ENCODE peak calls at places on chromosome 9, in seven cellular contexts. One of them, this sample, is unnamed.

GRCh38 chr9:137028281-137029057 is 432 bp upstream of the ABCA2 start:
- DNase-seq in NCI-H1105 treated with DMSO at 0.1 percent for 48 hours: peak; percentile 20
- DNase-seq in stimulated activated CD4-positive, alpha-beta T cell treated with anti-CD3 and anti-CD28 coated beads, Interleukin-4, amount 100 ng/mL, for 24 hours: peak; percentile 65
- DNase-seq in stimulated activated CD8-positive, alpha-beta memory T cell treated with anti-CD3 and anti-CD28 coated beads, Interleukin-15, amount 100 ng/mL, for 24 hours: peak; percentile 44
- DNase-seq in mammary epithelial cell: peak; percentile 47
- DNase-seq in NCI-H1092: peak; percentile 37
- DNase-seq in activated naive CD8-positive, alpha-beta T cell treated with anti-CD3 and anti-CD28 coated beads, Interleukin-2, amount 50 U/mL, for 24 hours: peak; percentile 70
- DNase-seq in this sample: peak; percentile 79

GRCh38 chr9:4226331-4227250 is 73.3 kb downstream of the GLIS3 start:
- DNase-seq in activated naive CD8-positive, alpha-beta T cell treated with anti-CD3 and anti-CD28 coated beads, Interleukin-2, amount 50 U/mL, for 24 hours: no peak
- DNase-seq in stimulated activated CD4-positive, alpha-beta T cell treated with anti-CD3 and anti-CD28 coated beads, Interleukin-4, amount 100 ng/mL, for 24 hours: no peak
- DNase-seq in mammary epithelial cell: no peak
- DNase-seq in NCI-H1092: no peak
- DNase-seq in NCI-H1105 treated with DMSO at 0.1 percent for 48 hours: no peak
- DNase-seq in stimulated activated CD8-positive, alpha-beta memory T cell treated with anti-CD3 and anti-CD28 coated beads, Interleukin-15, amount 100 ng/mL, for 24 hours: no peak
- DNase-seq in this sample: no peak

GRCh38 chr9:77598510-77598909 is 49.6 kb downstream of the GNA14 start:
- DNase-seq in NCI-H1105 treated with DMSO at 0.1 percent for 48 hours: peak; percentile 67
- DNase-seq in NCI-H1092: peak; percentile 74
- DNase-seq in stimulated activated CD4-positive, alpha-beta T cell treated with anti-CD3 and anti-CD28 coated beads, Interleukin-4, amount 100 ng/mL, for 24 hours: no peak
- DNase-seq in stimulated activated CD8-positive, alpha-beta memory T cell treated with anti-CD3 and anti-CD28 coated beads, Interleukin-15, amount 100 ng/mL, for 24 hours: no peak
- DNase-seq in activated naive CD8-positive, alpha-beta T cell treated with anti-CD3 and anti-CD28 coated beads, Interleukin-2, amount 50 U/mL, for 24 hours: no peak
- DNase-seq in mammary epithelial cell: no peak
- DNase-seq in this sample: peak; percentile 50

GRCh38 chr9:5626727-5627634 is 1.9 kb upstream of the RIC1 start:
- DNase-seq in activated naive CD8-positive, alpha-beta T cell treated with anti-CD3 and anti-CD28 coated beads, Interleukin-2, amount 50 U/mL, for 24 hours: peak; percentile 37
- DNase-seq in NCI-H1092: no peak
- DNase-seq in stimulated activated CD4-positive, alpha-beta T cell treated with anti-CD3 and anti-CD28 coated beads, Interleukin-4, amount 100 ng/mL, for 24 hours: peak; percentile 50
- DNase-seq in NCI-H1105 treated with DMSO at 0.1 percent for 48 hours: no peak
- DNase-seq in mammary epithelial cell: peak; percentile 64
- DNase-seq in stimulated activated CD8-positive, alpha-beta memory T cell treated with anti-CD3 and anti-CD28 coated beads, Interleukin-15, amount 100 ng/mL, for 24 hours: no peak
- DNase-seq in this sample: peak; percentile 32

GRCh38 chr9:36100532-36100931 is 36.0 kb upstream of the GLIPR2 start:
- DNase-seq in NCI-H1092: no peak
- DNase-seq in NCI-H1105 treated with DMSO at 0.1 percent for 48 hours: no peak
- DNase-seq in stimulated activated CD4-positive, alpha-beta T cell treated with anti-CD3 and anti-CD28 coated beads, Interleukin-4, amount 100 ng/mL, for 24 hours: no peak
- DNase-seq in mammary epithelial cell: no peak
- DNase-seq in stimulated activated CD8-positive, alpha-beta memory T cell treated with anti-CD3 and anti-CD28 coated beads, Interleukin-15, amount 100 ng/mL, for 24 hours: no peak
- DNase-seq in activated naive CD8-positive, alpha-beta T cell treated with anti-CD3 and anti-CD28 coated beads, Interleukin-2, amount 50 U/mL, for 24 hours: no peak
- DNase-seq in this sample: no peak

GRCh38 chr9:96258967-96259366 is 43.0 kb downstream of the HSD17B3 start:
- DNase-seq in stimulated activated CD8-positive, alpha-beta memory T cell treated with anti-CD3 and anti-CD28 coated beads, Interleukin-15, amount 100 ng/mL, for 24 hours: no peak
- DNase-seq in NCI-H1105 treated with DMSO at 0.1 percent for 48 hours: no peak
- DNase-seq in NCI-H1092: no peak
- DNase-seq in stimulated activated CD4-positive, alpha-beta T cell treated with anti-CD3 and anti-CD28 coated beads, Interleukin-4, amount 100 ng/mL, for 24 hours: no peak
- DNase-seq in activated naive CD8-positive, alpha-beta T cell treated with anti-CD3 and anti-CD28 coated beads, Interleukin-2, amount 50 U/mL, for 24 hours: no peak
- DNase-seq in mammary epithelial cell: no peak
- DNase-seq in this sample: no peak

GRCh38 chr9:136741885-136742568 is 713 bp downstream of the LCN10 start:
- DNase-seq in NCI-H1092: no peak
- DNase-seq in activated naive CD8-positive, alpha-beta T cell treated with anti-CD3 and anti-CD28 coated beads, Interleukin-2, amount 50 U/mL, for 24 hours: peak; percentile 71
- DNase-seq in stimulated activated CD4-positive, alpha-beta T cell treated with anti-CD3 and anti-CD28 coated beads, Interleukin-4, amount 100 ng/mL, for 24 hours: peak; percentile 35
- DNase-seq in stimulated activated CD8-positive, alpha-beta memory T cell treated with anti-CD3 and anti-CD28 coated beads, Interleukin-15, amount 100 ng/mL, for 24 hours: no peak
- DNase-seq in mammary epithelial cell: no peak
- DNase-seq in NCI-H1105 treated with DMSO at 0.1 percent for 48 hours: no peak
- DNase-seq in this sample: no peak

GRCh38 chr9:87592554-87593394 is 95.1 kb downstream of the DAPK1 start:
- DNase-seq in stimulated activated CD4-positive, alpha-beta T cell treated with anti-CD3 and anti-CD28 coated beads, Interleukin-4, amount 100 ng/mL, for 24 hours: no peak
- DNase-seq in NCI-H1092: peak; percentile 14
- DNase-seq in mammary epithelial cell: no peak
- DNase-seq in activated naive CD8-positive, alpha-beta T cell treated with anti-CD3 and anti-CD28 coated beads, Interleukin-2, amount 50 U/mL, for 24 hours: no peak
- DNase-seq in stimulated activated CD8-positive, alpha-beta memory T cell treated with anti-CD3 and anti-CD28 coated beads, Interleukin-15, amount 100 ng/mL, for 24 hours: no peak
- DNase-seq in NCI-H1105 treated with DMSO at 0.1 percent for 48 hours: peak; percentile 71
- DNase-seq in this sample: no peak

GRCh38 chr9:36928670-36929349 is 105.3 kb downstream of the PAX5 start:
- DNase-seq in stimulated activated CD4-positive, alpha-beta T cell treated with anti-CD3 and anti-CD28 coated beads, Interleukin-4, amount 100 ng/mL, for 24 hours: peak; percentile 26
- DNase-seq in NCI-H1092: no peak
- DNase-seq in NCI-H1105 treated with DMSO at 0.1 percent for 48 hours: no peak
- DNase-seq in activated naive CD8-positive, alpha-beta T cell treated with anti-CD3 and anti-CD28 coated beads, Interleukin-2, amount 50 U/mL, for 24 hours: peak; percentile 14
- DNase-seq in stimulated activated CD8-positive, alpha-beta memory T cell treated with anti-CD3 and anti-CD28 coated beads, Interleukin-15, amount 100 ng/mL, for 24 hours: no peak
- DNase-seq in mammary epithelial cell: peak; percentile 76
- DNase-seq in this sample: no peak

GRCh38 chr9:85178486-85178885 is 509.0 kb downstream of the NTRK2 start:
- DNase-seq in NCI-H1105 treated with DMSO at 0.1 percent for 48 hours: peak; percentile 94
- DNase-seq in stimulated activated CD8-positive, alpha-beta memory T cell treated with anti-CD3 and anti-CD28 coated beads, Interleukin-15, amount 100 ng/mL, for 24 hours: no peak
- DNase-seq in mammary epithelial cell: peak; percentile 47
- DNase-seq in activated naive CD8-positive, alpha-beta T cell treated with anti-CD3 and anti-CD28 coated beads, Interleukin-2, amount 50 U/mL, for 24 hours: no peak
- DNase-seq in stimulated activated CD4-positive, alpha-beta T cell treated with anti-CD3 and anti-CD28 coated beads, Interleukin-4, amount 100 ng/mL, for 24 hours: no peak
- DNase-seq in NCI-H1092: peak; percentile 96
- DNase-seq in this sample: peak; percentile 30

GRCh38 chr9:127846451-127847154 is 7.9 kb downstream of the ENG start:
- DNase-seq in NCI-H1092: no peak
- DNase-seq in stimulated activated CD4-positive, alpha-beta T cell treated with anti-CD3 and anti-CD28 coated beads, Interleukin-4, amount 100 ng/mL, for 24 hours: no peak
- DNase-seq in stimulated activated CD8-positive, alpha-beta memory T cell treated with anti-CD3 and anti-CD28 coated beads, Interleukin-15, amount 100 ng/mL, for 24 hours: no peak
- DNase-seq in mammary epithelial cell: no peak
- DNase-seq in NCI-H1105 treated with DMSO at 0.1 percent for 48 hours: no peak
- DNase-seq in activated naive CD8-positive, alpha-beta T cell treated with anti-CD3 and anti-CD28 coated beads, Interleukin-2, amount 50 U/mL, for 24 hours: no peak
- DNase-seq in this sample: no peak

GRCh38 chr9:120702075-120702474 is 12.2 kb downstream of the MEGF9 start:
- DNase-seq in activated naive CD8-positive, alpha-beta T cell treated with anti-CD3 and anti-CD28 coated beads, Interleukin-2, amount 50 U/mL, for 24 hours: no peak
- DNase-seq in NCI-H1105 treated with DMSO at 0.1 percent for 48 hours: no peak
- DNase-seq in mammary epithelial cell: peak; percentile 74
- DNase-seq in NCI-H1092: no peak
- DNase-seq in stimulated activated CD8-positive, alpha-beta memory T cell treated with anti-CD3 and anti-CD28 coated beads, Interleukin-15, amount 100 ng/mL, for 24 hours: no peak
- DNase-seq in stimulated activated CD4-positive, alpha-beta T cell treated with anti-CD3 and anti-CD28 coated beads, Interleukin-4, amount 100 ng/mL, for 24 hours: no peak
- DNase-seq in this sample: no peak

GRCh38 chr9:126293522-126293889 is 33.1 kb upstream of the MVB12B start:
- DNase-seq in NCI-H1092: no peak
- DNase-seq in stimulated activated CD4-positive, alpha-beta T cell treated with anti-CD3 and anti-CD28 coated beads, Interleukin-4, amount 100 ng/mL, for 24 hours: no peak
- DNase-seq in mammary epithelial cell: no peak
- DNase-seq in activated naive CD8-positive, alpha-beta T cell treated with anti-CD3 and anti-CD28 coated beads, Interleukin-2, amount 50 U/mL, for 24 hours: peak; percentile 23
- DNase-seq in stimulated activated CD8-positive, alpha-beta memory T cell treated with anti-CD3 and anti-CD28 coated beads, Interleukin-15, amount 100 ng/mL, for 24 hours: no peak
- DNase-seq in NCI-H1105 treated with DMSO at 0.1 percent for 48 hours: no peak
- DNase-seq in this sample: peak; percentile 35

GRCh38 chr9:131180454-131180853 is 55.1 kb downstream of the NUP214 start:
- DNase-seq in stimulated activated CD4-positive, alpha-beta T cell treated with anti-CD3 and anti-CD28 coated beads, Interleukin-4, amount 100 ng/mL, for 24 hours: no peak
- DNase-seq in mammary epithelial cell: no peak
- DNase-seq in NCI-H1092: no peak
- DNase-seq in activated naive CD8-positive, alpha-beta T cell treated with anti-CD3 and anti-CD28 coated beads, Interleukin-2, amount 50 U/mL, for 24 hours: no peak
- DNase-seq in NCI-H1105 treated with DMSO at 0.1 percent for 48 hours: no peak
- DNase-seq in stimulated activated CD8-positive, alpha-beta memory T cell treated with anti-CD3 and anti-CD28 coated beads, Interleukin-15, amount 100 ng/mL, for 24 hours: no peak
- DNase-seq in this sample: no peak

GRCh38 chr9:95333426-95333825 is 15.9 kb upstream of the FANCC start:
- DNase-seq in stimulated activated CD4-positive, alpha-beta T cell treated with anti-CD3 and anti-CD28 coated beads, Interleukin-4, amount 100 ng/mL, for 24 hours: no peak
- DNase-seq in mammary epithelial cell: no peak
- DNase-seq in activated naive CD8-positive, alpha-beta T cell treated with anti-CD3 and anti-CD28 coated beads, Interleukin-2, amount 50 U/mL, for 24 hours: no peak
- DNase-seq in NCI-H1105 treated with DMSO at 0.1 percent for 48 hours: no peak
- DNase-seq in NCI-H1092: no peak
- DNase-seq in stimulated activated CD8-positive, alpha-beta memory T cell treated with anti-CD3 and anti-CD28 coated beads, Interleukin-15, amount 100 ng/mL, for 24 hours: no peak
- DNase-seq in this sample: no peak

GRCh38 chr9:108855529-108855886 is 278 bp downstream of the ACTL7B start:
- DNase-seq in activated naive CD8-positive, alpha-beta T cell treated with anti-CD3 and anti-CD28 coated beads, Interleukin-2, amount 50 U/mL, for 24 hours: no peak
- DNase-seq in NCI-H1092: no peak
- DNase-seq in NCI-H1105 treated with DMSO at 0.1 percent for 48 hours: no peak
- DNase-seq in stimulated activated CD8-positive, alpha-beta memory T cell treated with anti-CD3 and anti-CD28 coated beads, Interleukin-15, amount 100 ng/mL, for 24 hours: no peak
- DNase-seq in mammary epithelial cell: no peak
- DNase-seq in stimulated activated CD4-positive, alpha-beta T cell treated with anti-CD3 and anti-CD28 coated beads, Interleukin-4, amount 100 ng/mL, for 24 hours: no peak
- DNase-seq in this sample: no peak

GRCh38 chr9:124968238-124968637 is 27.4 kb upstream of the GOLGA1 start:
- DNase-seq in NCI-H1092: no peak
- DNase-seq in stimulated activated CD8-positive, alpha-beta memory T cell treated with anti-CD3 and anti-CD28 coated beads, Interleukin-15, amount 100 ng/mL, for 24 hours: no peak
- DNase-seq in activated naive CD8-positive, alpha-beta T cell treated with anti-CD3 and anti-CD28 coated beads, Interleukin-2, amount 50 U/mL, for 24 hours: no peak
- DNase-seq in NCI-H1105 treated with DMSO at 0.1 percent for 48 hours: no peak
- DNase-seq in mammary epithelial cell: no peak
- DNase-seq in stimulated activated CD4-positive, alpha-beta T cell treated with anti-CD3 and anti-CD28 coated beads, Interleukin-4, amount 100 ng/mL, for 24 hours: no peak
- DNase-seq in this sample: no peak

GRCh38 chr9:113488071-113488470 is 24.5 kb downstream of the RGS3 start:
- DNase-seq in NCI-H1105 treated with DMSO at 0.1 percent for 48 hours: no peak
- DNase-seq in NCI-H1092: no peak
- DNase-seq in stimulated activated CD4-positive, alpha-beta T cell treated with anti-CD3 and anti-CD28 coated beads, Interleukin-4, amount 100 ng/mL, for 24 hours: no peak
- DNase-seq in stimulated activated CD8-positive, alpha-beta memory T cell treated with anti-CD3 and anti-CD28 coated beads, Interleukin-15, amount 100 ng/mL, for 24 hours: no peak
- DNase-seq in activated naive CD8-positive, alpha-beta T cell treated with anti-CD3 and anti-CD28 coated beads, Interleukin-2, amount 50 U/mL, for 24 hours: no peak
- DNase-seq in mammary epithelial cell: peak; percentile 46
- DNase-seq in this sample: no peak

GRCh38 chr9:117084221-117084620 is 330.6 kb downstream of the ASTN2 start:
- DNase-seq in stimulated activated CD4-positive, alpha-beta T cell treated with anti-CD3 and anti-CD28 coated beads, Interleukin-4, amount 100 ng/mL, for 24 hours: no peak
- DNase-seq in NCI-H1092: no peak
- DNase-seq in activated naive CD8-positive, alpha-beta T cell treated with anti-CD3 and anti-CD28 coated beads, Interleukin-2, amount 50 U/mL, for 24 hours: no peak
- DNase-seq in stimulated activated CD8-positive, alpha-beta memory T cell treated with anti-CD3 and anti-CD28 coated beads, Interleukin-15, amount 100 ng/mL, for 24 hours: no peak
- DNase-seq in mammary epithelial cell: no peak
- DNase-seq in NCI-H1105 treated with DMSO at 0.1 percent for 48 hours: no peak
- DNase-seq in this sample: no peak

GRCh38 chr9:2179557-2179956 is 164.4 kb downstream of the SMARCA2 start:
- DNase-seq in activated naive CD8-positive, alpha-beta T cell treated with anti-CD3 and anti-CD28 coated beads, Interleukin-2, amount 50 U/mL, for 24 hours: no peak
- DNase-seq in NCI-H1105 treated with DMSO at 0.1 percent for 48 hours: no peak
- DNase-seq in stimulated activated CD4-positive, alpha-beta T cell treated with anti-CD3 and anti-CD28 coated beads, Interleukin-4, amount 100 ng/mL, for 24 hours: no peak
- DNase-seq in NCI-H1092: no peak
- DNase-seq in mammary epithelial cell: peak; percentile 44
- DNase-seq in stimulated activated CD8-positive, alpha-beta memory T cell treated with anti-CD3 and anti-CD28 coated beads, Interleukin-15, amount 100 ng/mL, for 24 hours: no peak
- DNase-seq in this sample: no peak

GRCh38 chr9:76036762-76037161 is 146.3 kb downstream of the PCSK5 start:
- DNase-seq in stimulated activated CD8-positive, alpha-beta memory T cell treated with anti-CD3 and anti-CD28 coated beads, Interleukin-15, amount 100 ng/mL, for 24 hours: no peak
- DNase-seq in mammary epithelial cell: no peak
- DNase-seq in stimulated activated CD4-positive, alpha-beta T cell treated with anti-CD3 and anti-CD28 coated beads, Interleukin-4, amount 100 ng/mL, for 24 hours: no peak
- DNase-seq in NCI-H1092: no peak
- DNase-seq in activated naive CD8-positive, alpha-beta T cell treated with anti-CD3 and anti-CD28 coated beads, Interleukin-2, amount 50 U/mL, for 24 hours: no peak
- DNase-seq in NCI-H1105 treated with DMSO at 0.1 percent for 48 hours: no peak
- DNase-seq in this sample: no peak

GRCh38 chr9:112558476-112558875 is 71.8 kb downstream of the KIAA1958 start:
- DNase-seq in mammary epithelial cell: peak; percentile 35
- DNase-seq in activated naive CD8-positive, alpha-beta T cell treated with anti-CD3 and anti-CD28 coated beads, Interleukin-2, amount 50 U/mL, for 24 hours: no peak
- DNase-seq in NCI-H1105 treated with DMSO at 0.1 percent for 48 hours: no peak
- DNase-seq in NCI-H1092: no peak
- DNase-seq in stimulated activated CD4-positive, alpha-beta T cell treated with anti-CD3 and anti-CD28 coated beads, Interleukin-4, amount 100 ng/mL, for 24 hours: no peak
- DNase-seq in stimulated activated CD8-positive, alpha-beta memory T cell treated with anti-CD3 and anti-CD28 coated beads, Interleukin-15, amount 100 ng/mL, for 24 hours: no peak
- DNase-seq in this sample: no peak

GRCh38 chr9:120925535-120926396 is 830 bp downstream of the TRAF1 start:
- DNase-seq in NCI-H1105 treated with DMSO at 0.1 percent for 48 hours: no peak
- DNase-seq in mammary epithelial cell: peak; percentile 93
- DNase-seq in stimulated activated CD4-positive, alpha-beta T cell treated with anti-CD3 and anti-CD28 coated beads, Interleukin-4, amount 100 ng/mL, for 24 hours: peak; percentile 88
- DNase-seq in activated naive CD8-positive, alpha-beta T cell treated with anti-CD3 and anti-CD28 coated beads, Interleukin-2, amount 50 U/mL, for 24 hours: peak; percentile 87
- DNase-seq in NCI-H1092: no peak
- DNase-seq in stimulated activated CD8-positive, alpha-beta memory T cell treated with anti-CD3 and anti-CD28 coated beads, Interleukin-15, amount 100 ng/mL, for 24 hours: no peak
- DNase-seq in this sample: no peak

GRCh38 chr9:131065599-131065998 is 30.7 kb upstream of the AIF1L start:
- DNase-seq in activated naive CD8-positive, alpha-beta T cell treated with anti-CD3 and anti-CD28 coated beads, Interleukin-2, amount 50 U/mL, for 24 hours: no peak
- DNase-seq in NCI-H1105 treated with DMSO at 0.1 percent for 48 hours: no peak
- DNase-seq in stimulated activated CD4-positive, alpha-beta T cell treated with anti-CD3 and anti-CD28 coated beads, Interleukin-4, amount 100 ng/mL, for 24 hours: no peak
- DNase-seq in stimulated activated CD8-positive, alpha-beta memory T cell treated with anti-CD3 and anti-CD28 coated beads, Interleukin-15, amount 100 ng/mL, for 24 hours: no peak
- DNase-seq in mammary epithelial cell: no peak
- DNase-seq in NCI-H1092: no peak
- DNase-seq in this sample: no peak